ENCODE peak calls at places on chromosomes 4 and X, in four cellular contexts. Z, V, A and O are unnamed samples.

GRCh38 chr4:119683518-119683917 is 54.9 kb upstream of the PDE5A start:
- DNase-seq in Z (peak; percentile 55), V (peak; percentile 80), A (peak; percentile 37), O (peak; percentile 41)

GRCh38 chrX:150436200-150436599 is 73.1 kb downstream of the MAMLD1 start:
- DNase-seq in Z (no peak), V (no peak), A (no peak), O (no peak)

GRCh38 chrX:8183281-8183680 is 12.2 kb upstream of the VCX2 start:
- DNase-seq in Z (no peak), V (peak; percentile 59), A (no peak), O (no peak)

GRCh38 chr4:8728536-8729407 is 136.2 kb downstream of the CPZ start:
- DNase-seq in Z (no peak), V (no peak), A (no peak), O (no peak)

GRCh38 chrX:67295924-67296323 is 247.9 kb upstream of the AR start:
- DNase-seq in Z (no peak), V (no peak), A (no peak), O (no peak)

GRCh38 chr4:32196950-32197688 is 1477.0 kb downstream of the PCDH7 start:
- DNase-seq in Z (no peak), V (no peak), A (no peak), O (no peak)

GRCh38 chrX:28584025-28584424 is 3.2 kb upstream of the IL1RAPL1 start:
- DNase-seq in Z (no peak), V (no peak), A (no peak), O (no peak)

GRCh38 chr4:38319456-38320348 is 344.3 kb upstream of the KLF3 start:
- DNase-seq in Z (peak; percentile 42), V (peak; percentile 91), A (peak; percentile 85), O (peak; percentile 96)

GRCh38 chr4:52051615-52052474 is 741 bp downstream of the SPATA18 start:
- DNase-seq in Z (peak; percentile 47), V (peak; percentile 91), A (peak; percentile 74), O (peak; percentile 91)

GRCh38 chr4:52203351-52203750 is 152.2 kb downstream of the SPATA18 start:
- DNase-seq in Z (no peak), V (no peak), A (no peak), O (no peak)

GRCh38 chrX:68416592-68416991 is 16.7 kb downstream of the OPHN1 start:
- DNase-seq in Z (no peak), V (peak; percentile 29), A (peak; percentile 15), O (no peak)

GRCh38 chrX:24245201-24245600 is 68.7 kb downstream of the SUPT20HL2 start:
- DNase-seq in Z (peak; percentile 27), V (peak; percentile 46), A (peak; percentile 61), O (peak; percentile 66)

GRCh38 chr4:11182586-11183357 is 245.9 kb downstream of the HS3ST1 start:
- DNase-seq in Z (no peak), V (peak; percentile 83), A (no peak), O (peak; percentile 9)

GRCh38 chrX:153831435-153832150 is 1.2 kb upstream of the PDZD4 start:
- DNase-seq in Z (no peak), V (no peak), A (no peak), O (no peak)

GRCh38 chr4:149371021-149371420 is 444.6 kb downstream of the IQCM start:
- DNase-seq in Z (peak; percentile 11), V (peak; percentile 70), A (peak; percentile 54), O (peak; percentile 83)

GRCh38 chrX:39397561-39398200 is 596.4 kb downstream of the MID1IP1 start:
- DNase-seq in Z (no peak), V (no peak), A (no peak), O (no peak)

GRCh38 chr4:147984065-147984777 is 252.3 kb downstream of the ARHGAP10 start:
- DNase-seq in Z (no peak), V (peak; percentile 55), A (peak; percentile 8), O (peak; percentile 75)

GRCh38 chr4:150818129-150818528 is 197.0 kb downstream of the LRBA start:
- DNase-seq in Z (no peak), V (no peak), A (no peak), O (no peak)

GRCh38 chr4:52750819-52751348 is 341 bp downstream of the ERVMER34-1 start:
- DNase-seq in Z (no peak), V (no peak), A (peak; percentile 2), O (peak; percentile 1)

GRCh38 chr4:96833831-96834230 is 993.9 kb downstream of the PDHA2 start:
- DNase-seq in Z (no peak), V (peak; percentile 68), A (no peak), O (peak; percentile 10)

GRCh38 chrX:26442340-26442739 is 226.4 kb downstream of the MAGEB5 start:
- DNase-seq in Z (no peak), V (peak; percentile 5), A (peak; percentile 1), O (peak; percentile 44)

GRCh38 chr4:83112239-83112638 is 2.3 kb downstream of the PLAC8 start:
- DNase-seq in Z (no peak), V (no peak), A (no peak), O (no peak)

GRCh38 chrX:119398974-119399771 is at the start of gene SLC25A43:
- DNase-seq in Z (no peak), V (no peak), A (peak; percentile 44), O (peak; percentile 22)

GRCh38 chr4:145423017-145423708 is 58.5 kb upstream of the SMAD1 start:
- DNase-seq in Z (no peak), V (no peak), A (no peak), O (no peak)

GRCh38 chr4:82063017-82063416 is 310.8 kb downstream of the HNRNPD start:
- DNase-seq in Z (no peak), V (no peak), A (no peak), O (no peak)

GRCh38 chrX:31894152-31894551 is 822.3 kb upstream of the FTHL17 start:
- DNase-seq in Z (no peak), V (no peak), A (no peak), O (no peak)

GRCh38 chr4:80005863-80006262 is 67.2 kb downstream of the ANTXR2 start:
- DNase-seq in Z (no peak), V (no peak), A (no peak), O (peak; percentile 29)

GRCh38 chr4:84502333-84502954 is 3.4 kb upstream of the NKX6-1 start:
- DNase-seq in Z (no peak), V (no peak), A (no peak), O (no peak)

GRCh38 chr4:9971711-9972110 is 49.6 kb downstream of the SLC2A9 start:
- DNase-seq in Z (no peak), V (no peak), A (no peak), O (no peak)

GRCh38 chr4:168480991-168481588 is 798 bp upstream of the DDX60L start:
- DNase-seq in Z (peak; percentile 46), V (peak; percentile 83), A (peak; percentile 72), O (peak; percentile 82)

GRCh38 chrX:54359408-54359807 is 1.6 kb upstream of the WNK3 start:
- DNase-seq in Z (no peak), V (no peak), A (no peak), O (no peak)

GRCh38 chr4:22385615-22386014 is 130.3 kb downstream of the ADGRA3 start:
- DNase-seq in Z (peak; percentile 28), V (peak; percentile 58), A (peak; percentile 3), O (peak; percentile 43)

GRCh38 chrX:41737065-41737464 is 13.1 kb downstream of the GPR82 start:
- DNase-seq in Z (no peak), V (no peak), A (no peak), O (no peak)

GRCh38 chr4:119300072-119300387 is 21.9 kb downstream of the FABP2 start:
- DNase-seq in Z (peak; percentile 19), V (no peak), A (no peak), O (peak; percentile 76)

GRCh38 chr4:112889619-112890294 is 159.7 kb upstream of the ANK2 start:
- DNase-seq in Z (peak; percentile 50), V (peak; percentile 61), A (no peak), O (peak; percentile 91)

GRCh38 chr4:57158221-57158620 is 48.0 kb upstream of the IGFBP7 start:
- DNase-seq in Z (no peak), V (no peak), A (peak; percentile 39), O (peak; percentile 36)
- TF ChIP-seq CTCF in Z (no peak), V (peak; percentile 4), A (peak; percentile 12), O (peak; percentile 8)

GRCh38 chr4:2800691-2801596 is 8.1 kb downstream of the SH3BP2 start:
- DNase-seq in Z (no peak), V (peak; percentile 88), A (no peak), O (peak; percentile 86)
- H3K4me3 ChIP-seq in Z (no peak overlapping the region), V (no peak overlapping the region), A (no peak overlapping the region), O (no peak overlapping the region)

GRCh38 chr4:158208931-158209640 is 1.2 kb upstream of the TMEM144 start:
- DNase-seq in Z (no peak), V (no peak), A (no peak), O (peak; percentile 4)

GRCh38 chr4:158211288-158211687 is 1.0 kb downstream of the TMEM144 start:
- DNase-seq in Z (no peak), V (no peak), A (peak; percentile 18), O (no peak)

DNA sequence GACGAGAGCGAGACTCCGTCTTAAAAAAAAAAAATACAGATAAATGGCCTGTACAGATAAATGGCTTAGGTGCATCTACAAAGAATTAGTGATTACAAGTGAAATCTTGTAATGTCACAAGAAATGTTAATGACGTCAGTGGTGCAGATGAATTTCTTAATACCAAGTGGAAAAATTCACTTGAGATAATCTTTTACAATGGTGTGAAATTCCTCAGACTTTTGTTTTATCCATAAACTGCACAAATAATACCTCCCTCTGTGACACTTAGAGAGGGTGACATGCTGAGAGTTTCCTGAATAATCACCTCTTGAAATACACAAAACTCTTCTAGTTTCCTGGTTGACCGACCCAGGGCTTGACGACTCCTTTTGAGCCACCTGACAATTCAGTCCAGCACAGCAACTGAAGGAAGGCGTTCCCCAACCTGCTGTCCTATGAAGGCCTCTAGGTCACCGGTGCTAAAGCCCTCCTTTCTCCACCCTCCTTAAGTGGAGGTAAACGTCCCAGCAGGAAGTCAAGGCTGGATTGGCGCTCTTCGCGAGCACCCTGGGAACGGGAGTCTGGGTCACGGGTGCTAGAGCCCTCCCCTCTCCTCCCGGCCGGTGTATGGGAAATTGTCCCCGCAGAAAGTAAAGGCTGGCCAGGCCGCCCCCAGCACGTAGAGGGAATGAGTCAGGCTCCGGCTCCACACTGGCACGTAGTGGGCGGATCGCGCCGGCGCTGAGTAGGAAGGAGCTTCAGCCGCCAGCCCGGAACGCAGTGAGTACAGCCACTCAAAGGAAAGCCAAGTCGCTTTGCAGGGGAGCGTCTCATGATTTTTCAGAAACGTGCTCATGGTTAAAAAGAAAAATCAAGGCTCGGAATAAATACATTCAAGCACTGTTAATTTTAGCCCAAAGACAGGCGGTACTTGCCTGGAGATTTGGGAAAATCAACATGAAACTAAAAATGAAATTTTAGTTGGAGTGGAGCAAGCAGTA is at the start of gene TMEM144:
- DNase-seq in Z (peak; percentile 47), V (peak; percentile 91), A (peak; percentile 89), O (peak; percentile 87)
- TF ChIP-seq CTCF in Z (peak; percentile 26), V (peak; percentile 16), A (no peak), O (peak; percentile 8)

GRCh38 chr4:48261288-48261687 is 8.3 kb downstream of the TEC start:
- DNase-seq in Z (no peak), V (peak; percentile 65), A (no peak), O (no peak)
- H3K4me3 ChIP-seq in Z (no peak overlapping the region), V (no peak overlapping the region), A (no peak overlapping the region), O (no peak overlapping the region)

DNA sequence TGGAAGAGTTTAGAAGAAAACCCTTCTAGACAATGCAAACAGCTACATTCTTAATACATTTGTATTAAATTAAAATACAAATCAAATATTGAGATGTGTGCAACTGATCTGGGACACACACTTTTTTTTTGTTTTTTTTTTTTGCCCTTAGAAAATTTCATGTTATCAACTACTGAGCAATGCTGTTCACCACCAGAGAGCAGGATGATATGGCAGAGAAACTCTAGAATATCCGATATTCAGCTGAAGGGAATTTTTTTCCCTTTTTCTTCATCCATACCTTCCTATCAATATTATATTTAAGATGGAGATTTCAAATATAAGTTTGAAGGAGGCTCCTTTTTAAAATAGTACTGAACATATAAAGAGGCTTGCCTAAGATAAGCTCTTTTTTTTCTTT is 1.0 kb downstream of the NDST3 start:
- DNase-seq in Z (no peak), V (no peak), A (no peak), O (no peak)
- TF ChIP-seq CTCF in Z (no peak), V (peak; percentile 23), A (no peak), O (no peak)